ENCODE peak calls at places on chromosomes 11 and 22, in ten cellular contexts. L is left ventricle myocardium inferior, V is mammary epithelial cell, E is colonic mucosa, K is cardiac muscle cell, Y is fibroblast of villous mesenchyme, D is HFFc6, S is keratinocyte, C is choroid plexus epithelial cell, B is AG10803. J is an unnamed sample.

GRCh38 chr11:63813563-63814382 is 517 bp downstream of the SPINDOC start:
- DNase-seq in L (peak), V (peak), E (peak), K (peak), Y (peak), D (no peak), S (no peak), C (peak), B (peak), J (no peak)

GRCh38 chr22:24503137-24503850 is 8.2 kb downstream of the UPB1 start:
- DNase-seq in L (peak), V (peak), E (peak), K (peak), Y (peak), D (peak), S (no peak), C (peak), B (peak), J (no peak)

GRCh38 chr11:130831506-130832385 is 84.5 kb downstream of the SNX19 start:
- DNase-seq in L (no peak), V (no peak), E (no peak), K (no peak), Y (no peak), D (no peak), S (no peak), C (no peak), B (no peak), J (no peak)

GRCh38 chr11:68313574-68314202 is 1.3 kb downstream of the LRP5 start:
- DNase-seq in L (no peak), V (peak), E (no peak), K (peak), Y (peak), D (no peak), S (no peak), C (peak), B (peak), J (no peak)

GRCh38 chr22:26860233-26860765 is 202.9 kb downstream of the MIAT start:
- DNase-seq in L (no peak), V (no peak), E (no peak), K (no peak), Y (no peak), D (no peak), S (no peak), C (no peak), B (no peak), J (no peak)

GRCh38 chr11:17563248-17563647 is 16.2 kb downstream of the OTOG start:
- DNase-seq in L (no peak), V (peak), E (peak), K (no peak), Y (no peak), D (no peak), S (no peak), C (no peak), B (no peak), J (peak)

GRCh38 chr11:62487136-62487535 is 59.5 kb downstream of the AHNAK start:
- DNase-seq in L (no peak), V (no peak), E (no peak), K (no peak), Y (no peak), D (no peak), S (no peak), C (no peak), B (no peak), J (no peak)

GRCh38 chr22:19579113-19579811 is 55.1 kb upstream of the CLDN5 start:
- DNase-seq in L (no peak), V (no peak), E (no peak), K (no peak), Y (no peak), D (no peak), S (no peak), C (no peak), B (no peak), J (no peak)

GRCh38 chr11:77154381-77155081 is 26.5 kb downstream of the MYO7A start:
- DNase-seq in L (peak), V (no peak), E (no peak), K (no peak), Y (no peak), D (no peak), S (no peak), C (no peak), B (no peak), J (no peak)

GRCh38 chr11:112666253-112666652 is 295.0 kb upstream of the NCAM1 start:
- DNase-seq in L (no peak), V (no peak), E (no peak), K (no peak), Y (no peak), D (no peak), S (no peak), C (no peak), B (no peak), J (peak)

GRCh38 chr11:63880031-63880841 is 36.7 kb downstream of the RCOR2 start:
- DNase-seq in L (no peak), V (peak), E (no peak), K (no peak), Y (peak), D (peak), S (no peak), C (peak), B (peak), J (no peak)

GRCh38 chr22:47433627-47434026 is 671.2 kb downstream of the TBC1D22A start:
- DNase-seq in L (no peak), V (no peak), E (no peak), K (no peak), Y (no peak), D (no peak), S (no peak), C (no peak), B (no peak), J (no peak)
- TF ChIP-seq CTCF in L (no peak), V (no peak), E (no peak), K (no peak), Y (no peak), D (no peak), S (no peak), C (no peak), B (no peak), J (no peak)

DNA sequence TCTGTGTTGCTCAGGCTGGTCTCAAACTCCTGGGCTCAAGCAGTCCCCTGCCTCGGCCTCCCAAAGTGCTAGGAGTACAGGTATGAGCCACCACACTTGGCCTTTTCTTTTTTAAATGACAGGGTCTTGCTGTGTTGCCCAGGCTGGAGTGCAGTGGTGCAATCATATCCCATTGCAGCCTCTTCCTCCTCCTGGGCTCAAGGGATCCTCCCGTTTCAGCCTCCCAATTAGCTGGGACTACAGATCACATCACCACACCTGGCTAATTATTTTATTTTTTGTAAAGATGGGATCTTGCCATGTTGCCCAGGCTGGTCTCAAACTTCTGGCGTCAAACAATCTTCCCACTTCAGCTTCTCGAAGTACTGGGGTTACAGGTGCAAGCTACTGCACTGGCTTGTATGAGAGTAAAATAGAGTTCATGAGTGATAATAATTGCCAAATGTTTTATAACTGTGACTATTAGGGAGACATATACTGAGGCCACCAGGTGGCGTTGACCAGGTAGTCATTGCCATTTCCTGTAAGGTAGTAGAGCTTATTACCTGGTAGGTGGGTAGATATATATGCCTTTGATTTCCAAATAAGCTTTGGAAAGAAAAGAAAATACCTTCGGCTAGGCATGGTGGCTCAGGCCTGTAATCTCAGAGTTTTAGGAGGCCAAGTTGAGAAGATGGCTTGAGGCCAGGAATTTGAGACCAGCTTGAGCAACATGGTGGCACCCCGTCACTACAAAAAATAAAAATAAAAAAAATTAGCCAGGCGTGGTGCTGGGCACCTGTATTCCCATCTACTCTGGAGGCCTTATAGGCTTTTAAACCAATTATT is 5.4 kb downstream of the FDX1 start:
- DNase-seq in L (no peak), V (peak), E (peak), K (no peak), Y (no peak), D (no peak), S (no peak), C (no peak), B (no peak), J (no peak)
- TF ChIP-seq CTCF in L (no peak), V (peak), E (peak), K (peak), Y (no peak), D (peak), S (peak), C (peak), B (no peak), J (peak)

GRCh38 chr11:107757661-107758060 is 45.8 kb upstream of the SLN start:
- DNase-seq in L (no peak), V (no peak), E (no peak), K (no peak), Y (no peak), D (no peak), S (no peak), C (no peak), B (no peak), J (no peak)
- TF ChIP-seq CTCF in L (no peak), V (peak), E (no peak), K (peak), Y (peak), D (peak), S (peak), C (peak), B (no peak), J (peak)

DNA sequence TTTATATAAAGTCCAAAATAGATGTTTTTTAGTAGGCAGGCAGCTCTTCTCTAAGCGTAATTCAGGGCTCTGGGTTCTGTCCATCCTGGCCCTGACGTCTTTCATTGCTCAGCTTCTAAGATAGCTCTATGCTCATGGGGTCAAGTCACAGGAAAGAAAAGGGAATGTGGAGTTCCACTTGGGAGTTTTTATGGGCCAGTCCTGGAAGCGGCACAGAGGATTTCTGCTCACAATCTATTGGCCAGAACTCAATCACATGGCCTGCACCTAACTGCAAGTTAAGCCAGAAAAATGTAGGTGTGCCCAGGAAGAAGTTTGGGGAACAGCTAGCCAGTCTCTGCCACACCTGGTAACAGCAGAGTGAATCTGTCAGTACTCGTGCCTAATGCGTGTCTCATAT is 7.4 kb upstream of the ZBTB16 start:
- DNase-seq in L (no peak), V (no peak), E (peak), K (no peak), Y (no peak), D (no peak), S (no peak), C (no peak), B (no peak), J (no peak)
- TF ChIP-seq CTCF in L (no peak), V (no peak), E (no peak), K (no peak), Y (no peak), D (no peak), S (no peak), C (no peak), B (no peak), J (no peak)

GRCh38 chr11:102879801-102880200 is 5.0 kb upstream of the MMP12 start:
- DNase-seq in L (no peak), V (no peak), E (no peak), K (no peak), Y (no peak), D (no peak), S (no peak), C (no peak), B (no peak), J (no peak)
- TF ChIP-seq CTCF in L (no peak), V (no peak), E (no peak), K (no peak), Y (no peak), D (no peak), S (no peak), C (no peak), B (no peak), J (no peak)

DNA sequence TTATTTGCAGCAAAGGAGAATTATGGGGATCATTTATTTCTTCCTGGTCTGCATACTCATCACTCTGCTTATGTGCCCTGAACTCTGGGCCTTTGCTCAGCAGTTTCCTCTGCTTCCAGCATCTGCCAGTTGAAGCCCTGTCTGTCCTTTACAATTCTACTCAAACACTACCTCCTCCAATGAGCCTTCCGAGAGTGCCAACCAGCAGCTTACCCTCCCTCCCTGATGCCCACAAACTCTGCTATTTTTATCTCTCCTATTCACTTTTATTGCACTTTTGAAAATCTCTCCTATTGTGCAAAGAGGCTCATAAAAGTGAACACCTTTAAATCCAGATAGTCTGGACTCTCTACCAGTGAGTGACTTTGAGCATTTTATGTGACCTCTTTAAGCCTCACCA is 3.6 kb upstream of the ME3 start:
- DNase-seq in L (no peak), V (no peak), E (peak), K (no peak), Y (no peak), D (no peak), S (no peak), C (no peak), B (no peak), J (no peak)
- TF ChIP-seq CTCF in L (no peak), V (no peak), E (no peak), K (no peak), Y (no peak), D (no peak), S (no peak), C (no peak), B (no peak), J (no peak)

J was measured in type B pancreatic cell.